ENCODE peak calls at places on chromosomes 7 and 10, in five cellular contexts. I is A549, Q is endothelial cell of umbilical vein, U is GM12878, N is K562. R is an unnamed sample.

GRCh38 chr7:95897557-95898183 is 125.3 kb downstream of the DYNC1I1 start:
- DNase-seq in U (no peak), Q (peak), N (no peak), I (no peak), R (no peak)

GRCh38 chr7:47026733-47027450 is 555.0 kb downstream of the TNS3 start:
- DNase-seq in U (no peak), Q (no peak), I (no peak), N (no peak), R (no peak)

GRCh38 chr7:134823400-134823799 is 44.0 kb downstream of the CALD1 start:
- DNase-seq in I (no peak), Q (no peak), U (no peak), N (no peak), R (no peak)

GRCh38 chr7:157664866-157665633 is 328.2 kb downstream of the DNAJB6 start:
- DNase-seq in I (no peak), U (no peak), Q (no peak), N (no peak), R (no peak)

GRCh38 chr7:101243786-101244384 is 996 bp downstream of the FIS1 start:
- DNase-seq in Q (no peak), N (peak), I (peak), U (no peak), R (no peak)

GRCh38 chr7:80087768-80088170 is 46.9 kb upstream of the GNAI1 start:
- DNase-seq in I (no peak), N (no peak), U (no peak), Q (no peak), R (no peak)

GRCh38 chr7:26090927-26091519 is 61.0 kb upstream of the NFE2L3 start:
- DNase-seq in Q (peak), I (peak), U (peak), N (peak), R (peak)

GRCh38 chr10:88028654-88029053 is 165.2 kb downstream of the PTEN start:
- DNase-seq in N (no peak), U (no peak), I (no peak), Q (no peak), R (peak)

GRCh38 chr7:112202819-112203218 is 3.4 kb downstream of the DOCK4 start:
- DNase-seq in U (no peak), Q (peak), I (no peak), N (no peak), R (peak)

GRCh38 chr10:104035817-104036384 is 49.8 kb downstream of the COL17A1 start:
- DNase-seq in Q (no peak), U (no peak), I (no peak), N (no peak), R (no peak)

GRCh38 chr7:45106820-45107219 is 4.7 kb downstream of the TBRG4 start:
- DNase-seq in N (no peak), Q (no peak), I (no peak), U (no peak), R (no peak)

GRCh38 chr10:109992485-109992884 is 15.3 kb upstream of the ADD3 start:
- DNase-seq in U (no peak), N (no peak), I (no peak), Q (peak), R (no peak)

GRCh38 chr7:15720849-15721471 is 34.5 kb upstream of the MEOX2 start:
- DNase-seq in Q (peak), N (no peak), U (no peak), I (peak), R (peak)

GRCh38 chr7:155338632-155339320 is 41.1 kb downstream of the INSIG1 start:
- DNase-seq in U (no peak), I (no peak), Q (no peak), N (no peak), R (peak)

GRCh38 chr10:42954776-42955492 is 121.9 kb upstream of the RET start:
- DNase-seq in U (no peak), N (no peak), I (no peak), Q (no peak), R (no peak)

GRCh38 chr7:15345216-15345615 is 216.6 kb downstream of the AGMO start:
- DNase-seq in U (no peak), Q (peak), N (no peak), I (no peak), R (no peak)

GRCh38 chr7:6576024-6576866 is 1.0 kb upstream of the ZDHHC4 start:
- DNase-seq in U (no peak), N (peak), Q (no peak), I (no peak), R (peak)

DNA sequence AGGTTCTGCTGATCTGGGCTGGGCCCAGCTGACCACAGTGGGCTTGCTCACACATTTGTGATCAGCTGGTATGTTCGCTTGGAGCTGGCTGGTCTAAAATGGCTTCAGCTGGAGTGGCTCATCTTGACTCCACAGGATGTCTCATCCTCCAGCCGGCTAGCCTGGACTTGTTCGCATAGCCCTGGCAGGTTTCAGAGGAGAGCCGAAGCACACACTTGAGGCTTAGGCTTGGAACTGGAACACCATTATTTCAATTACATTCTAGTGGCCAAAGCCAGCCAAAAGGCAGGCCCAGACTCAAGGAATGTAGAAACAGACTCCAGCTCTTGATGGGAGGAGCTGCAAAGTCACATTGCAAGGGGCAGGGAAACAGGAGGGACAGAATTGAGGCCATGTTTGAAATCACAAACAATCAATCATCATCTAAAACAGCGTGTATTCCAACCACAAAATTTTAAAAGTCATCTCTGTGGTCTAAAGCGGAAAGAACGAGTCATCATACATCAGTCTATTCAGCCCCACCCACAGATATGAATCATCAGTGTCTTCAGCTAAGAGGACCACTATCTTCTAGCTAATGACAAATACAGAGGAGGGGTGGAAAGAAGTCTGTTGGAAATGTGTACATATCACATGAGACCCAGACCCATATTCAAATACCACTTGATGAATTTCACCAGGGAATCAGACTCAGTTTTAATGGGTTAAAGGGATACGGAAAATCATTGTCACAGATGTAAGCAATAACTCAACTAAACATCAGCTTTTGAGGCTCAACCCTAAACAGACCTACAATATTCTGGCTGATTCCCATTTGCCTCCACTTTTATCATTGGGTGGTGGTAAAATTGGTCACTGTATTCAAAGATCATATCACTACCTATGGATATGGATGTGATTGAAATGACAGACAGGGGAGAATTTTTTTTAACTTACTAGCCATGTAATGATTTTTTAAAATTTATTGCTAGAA is 139.0 kb upstream of the MKLN1 start:
- DNase-seq in Q (peak), I (peak), N (peak), U (peak), R (peak)
- TF ChIP-seq MAX in Q (no peak), I (peak), N (no peak), U (no peak), R (peak)

GRCh38 chr7:127158659-127159058 is 94.1 kb downstream of the GRM8 start:
- DNase-seq in I (no peak), U (no peak), Q (no peak), N (peak), R (peak)
- TF ChIP-seq MYC in I (no peak), U (no peak), Q (no peak), N (no peak), R (no peak)

DNA sequence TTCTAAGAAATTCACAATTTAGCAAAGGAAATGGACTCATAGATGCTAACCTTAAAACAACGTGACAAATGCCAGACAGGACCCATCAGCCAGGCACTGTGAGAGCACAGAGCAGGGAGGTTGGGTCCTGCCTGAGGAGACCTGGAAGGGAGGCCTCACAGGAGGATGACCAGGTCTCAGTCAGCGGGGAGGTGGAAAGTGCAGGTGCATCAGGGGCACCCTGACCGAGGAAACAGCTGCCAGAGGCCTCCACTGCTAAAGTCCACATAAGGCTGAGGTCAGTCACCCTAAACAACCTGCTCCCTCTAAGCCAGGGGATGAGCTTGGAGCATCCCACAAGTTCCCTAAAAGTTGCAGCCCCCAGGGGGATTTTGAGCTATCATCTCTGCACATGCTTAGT is 157.7 kb upstream of the LANCL2 start:
- DNase-seq in I (no peak), Q (no peak), N (no peak), U (no peak), R (no peak)
- TF ChIP-seq MAX in I (no peak), Q (no peak), N (no peak), U (no peak), R (no peak)

DNA sequence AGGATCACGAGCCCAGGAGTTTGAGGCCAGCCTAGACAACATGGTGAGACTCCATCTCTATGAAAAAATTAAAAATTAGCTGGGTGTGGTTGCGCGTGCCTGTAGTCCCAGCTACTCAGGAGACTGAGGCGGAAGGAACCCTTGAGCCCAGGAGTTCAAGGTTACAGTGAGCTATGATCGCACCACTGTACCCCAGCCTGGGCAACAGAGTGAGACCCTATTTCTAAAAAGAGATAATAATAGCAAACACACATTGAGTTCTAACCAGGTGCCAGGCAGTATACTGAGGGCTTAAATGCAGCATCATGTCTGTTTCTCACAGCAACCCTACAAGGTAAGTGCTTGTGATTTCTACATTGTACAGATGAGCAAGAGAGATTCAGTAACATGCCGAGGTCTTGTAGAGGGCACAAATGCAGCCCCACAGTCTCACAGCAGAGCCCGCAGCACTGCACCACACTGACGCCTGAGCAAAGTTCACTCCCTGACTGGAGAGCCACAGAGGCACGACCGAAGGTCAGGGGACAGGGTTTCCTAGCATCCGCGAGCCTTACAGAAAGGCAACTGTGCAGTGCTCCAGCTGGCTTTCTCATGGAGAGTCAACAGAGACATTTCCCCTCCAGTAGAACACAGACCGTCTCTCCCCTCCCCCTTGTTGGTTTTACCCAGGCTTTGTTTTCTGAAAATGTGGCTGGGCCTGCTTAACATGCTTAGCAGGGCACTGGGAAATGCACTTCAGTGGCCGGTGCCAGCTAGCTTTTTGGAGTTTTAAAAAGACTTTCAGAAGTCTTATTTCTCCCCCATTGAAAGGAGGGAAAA is 36.5 kb downstream of the PDSS1 start:
- DNase-seq in U (no peak), I (no peak), Q (no peak), N (no peak), R (no peak)
- TF ChIP-seq MYC in U (no peak), I (no peak), Q (no peak), N (no peak), R (no peak)

GRCh38 chr10:6279540-6280267 is 77.0 kb downstream of the PFKFB3 start:
- DNase-seq in N (no peak), I (peak), U (no peak), Q (peak), R (no peak)
- TF ChIP-seq MAX in N (no peak), I (peak), U (no peak), Q (no peak), R (no peak)